ENCODE peak calls at places on chromosomes 3 and 15, in nine cellular contexts. One of them, this sample, is unnamed.

GRCh38 chr3:37349640-37350039 is 175.3 kb upstream of the LRRFIP2 start:
- DNase-seq in mesendoderm: no peak
- DNase-seq in M059J: no peak
- DNase-seq in NCI-H2029: no peak
- DNase-seq in A549: no peak
- DNase-seq in NCI-H1092 treated with DMSO at 0.1 percent for 48 hours: no peak
- DNase-seq in stimulated activated CD4-positive, alpha-beta T cell treated with anti-CD3 and anti-CD28 coated beads, TNF-alpha, amount 100 ng/mL, for 24 hours: no peak
- DNase-seq in epithelial cell of esophagus: no peak
- DNase-seq in GF-D8: no peak
- DNase-seq in this sample: no peak

GRCh38 chr15:101531170-101531569 is 41.7 kb upstream of the PCSK6 start:
- DNase-seq in mesendoderm: no peak
- DNase-seq in M059J: no peak
- DNase-seq in NCI-H2029: no peak
- DNase-seq in A549: no peak
- DNase-seq in NCI-H1092 treated with DMSO at 0.1 percent for 48 hours: no peak
- DNase-seq in stimulated activated CD4-positive, alpha-beta T cell treated with anti-CD3 and anti-CD28 coated beads, TNF-alpha, amount 100 ng/mL, for 24 hours: no peak
- DNase-seq in epithelial cell of esophagus: no peak
- DNase-seq in GF-D8: no peak
- DNase-seq in this sample: no peak

GRCh38 chr3:62923092-62923491 is 47.9 kb upstream of the CADPS start:
- DNase-seq in mesendoderm: no peak
- DNase-seq in M059J: no peak
- DNase-seq in NCI-H2029: no peak
- DNase-seq in A549: no peak
- DNase-seq in NCI-H1092 treated with DMSO at 0.1 percent for 48 hours: no peak
- DNase-seq in stimulated activated CD4-positive, alpha-beta T cell treated with anti-CD3 and anti-CD28 coated beads, TNF-alpha, amount 100 ng/mL, for 24 hours: no peak
- DNase-seq in epithelial cell of esophagus: no peak
- DNase-seq in GF-D8: no peak
- DNase-seq in this sample: no peak

GRCh38 chr15:73366766-73367623 is 1.8 kb downstream of the HCN4 start:
- DNase-seq in mesendoderm: peak
- DNase-seq in M059J: no peak
- DNase-seq in NCI-H2029: no peak
- DNase-seq in A549: no peak
- DNase-seq in NCI-H1092 treated with DMSO at 0.1 percent for 48 hours: no peak
- DNase-seq in stimulated activated CD4-positive, alpha-beta T cell treated with anti-CD3 and anti-CD28 coated beads, TNF-alpha, amount 100 ng/mL, for 24 hours: no peak
- DNase-seq in epithelial cell of esophagus: no peak
- DNase-seq in GF-D8: no peak
- DNase-seq in this sample: no peak

GRCh38 chr3:152480282-152480953 is 211.7 kb downstream of the MBNL1 start:
- DNase-seq in mesendoderm: no peak
- DNase-seq in M059J: no peak
- DNase-seq in NCI-H2029: no peak
- DNase-seq in A549: no peak
- DNase-seq in NCI-H1092 treated with DMSO at 0.1 percent for 48 hours: no peak
- DNase-seq in stimulated activated CD4-positive, alpha-beta T cell treated with anti-CD3 and anti-CD28 coated beads, TNF-alpha, amount 100 ng/mL, for 24 hours: no peak
- DNase-seq in epithelial cell of esophagus: no peak
- DNase-seq in GF-D8: no peak
- DNase-seq in this sample: no peak

GRCh38 chr15:89971592-89971997 is 29.5 kb upstream of the ZNF710 start:
- DNase-seq in mesendoderm: peak
- DNase-seq in M059J: peak
- DNase-seq in NCI-H2029: no peak
- DNase-seq in A549: peak
- DNase-seq in NCI-H1092 treated with DMSO at 0.1 percent for 48 hours: peak
- DNase-seq in stimulated activated CD4-positive, alpha-beta T cell treated with anti-CD3 and anti-CD28 coated beads, TNF-alpha, amount 100 ng/mL, for 24 hours: peak
- DNase-seq in epithelial cell of esophagus: peak
- DNase-seq in GF-D8: no peak
- DNase-seq in this sample: peak

GRCh38 chr15:62089616-62090015 is 22.8 kb downstream of the C2CD4A start:
- DNase-seq in mesendoderm: no peak
- DNase-seq in M059J: no peak
- DNase-seq in NCI-H2029: no peak
- DNase-seq in A549: no peak
- DNase-seq in NCI-H1092 treated with DMSO at 0.1 percent for 48 hours: no peak
- DNase-seq in stimulated activated CD4-positive, alpha-beta T cell treated with anti-CD3 and anti-CD28 coated beads, TNF-alpha, amount 100 ng/mL, for 24 hours: no peak
- DNase-seq in epithelial cell of esophagus: peak
- DNase-seq in GF-D8: no peak
- DNase-seq in this sample: no peak

GRCh38 chr15:94671845-94672524 is 440.6 kb downstream of the MCTP2 start:
- DNase-seq in mesendoderm: peak
- DNase-seq in M059J: no peak
- DNase-seq in NCI-H2029: no peak
- DNase-seq in A549: no peak
- DNase-seq in NCI-H1092 treated with DMSO at 0.1 percent for 48 hours: peak
- DNase-seq in stimulated activated CD4-positive, alpha-beta T cell treated with anti-CD3 and anti-CD28 coated beads, TNF-alpha, amount 100 ng/mL, for 24 hours: no peak
- DNase-seq in epithelial cell of esophagus: no peak
- DNase-seq in GF-D8: no peak
- DNase-seq in this sample: no peak

GRCh38 chr3:76310059-76310458 is 524.7 kb upstream of the ZNF717 start:
- DNase-seq in mesendoderm: no peak
- DNase-seq in M059J: no peak
- DNase-seq in NCI-H2029: no peak
- DNase-seq in A549: no peak
- DNase-seq in NCI-H1092 treated with DMSO at 0.1 percent for 48 hours: no peak
- DNase-seq in stimulated activated CD4-positive, alpha-beta T cell treated with anti-CD3 and anti-CD28 coated beads, TNF-alpha, amount 100 ng/mL, for 24 hours: no peak
- DNase-seq in epithelial cell of esophagus: no peak
- DNase-seq in GF-D8: no peak
- DNase-seq in this sample: no peak

GRCh38 chr15:59953392-59953883 is 50.7 kb upstream of the FOXB1 start:
- DNase-seq in mesendoderm: no peak
- DNase-seq in M059J: no peak
- DNase-seq in NCI-H2029: peak
- DNase-seq in A549: no peak
- DNase-seq in NCI-H1092 treated with DMSO at 0.1 percent for 48 hours: peak
- DNase-seq in stimulated activated CD4-positive, alpha-beta T cell treated with anti-CD3 and anti-CD28 coated beads, TNF-alpha, amount 100 ng/mL, for 24 hours: no peak
- DNase-seq in epithelial cell of esophagus: no peak
- DNase-seq in GF-D8: no peak
- DNase-seq in this sample: no peak

GRCh38 chr3:104088738-104089137 is 1278.0 kb upstream of the ALCAM start:
- DNase-seq in mesendoderm: no peak
- DNase-seq in M059J: no peak
- DNase-seq in NCI-H2029: no peak
- DNase-seq in A549: no peak
- DNase-seq in NCI-H1092 treated with DMSO at 0.1 percent for 48 hours: no peak
- DNase-seq in stimulated activated CD4-positive, alpha-beta T cell treated with anti-CD3 and anti-CD28 coated beads, TNF-alpha, amount 100 ng/mL, for 24 hours: no peak
- DNase-seq in epithelial cell of esophagus: no peak
- DNase-seq in GF-D8: no peak
- DNase-seq in this sample: no peak

GRCh38 chr3:195153653-195154052 is 117.3 kb downstream of the XXYLT1 start:
- DNase-seq in mesendoderm: no peak
- DNase-seq in M059J: no peak
- DNase-seq in NCI-H2029: no peak
- DNase-seq in A549: no peak
- DNase-seq in NCI-H1092 treated with DMSO at 0.1 percent for 48 hours: no peak
- DNase-seq in stimulated activated CD4-positive, alpha-beta T cell treated with anti-CD3 and anti-CD28 coated beads, TNF-alpha, amount 100 ng/mL, for 24 hours: no peak
- DNase-seq in epithelial cell of esophagus: no peak
- DNase-seq in GF-D8: no peak
- DNase-seq in this sample: peak

GRCh38 chr3:98784042-98784441 is 20.9 kb downstream of the ST3GAL6 start:
- DNase-seq in mesendoderm: no peak
- DNase-seq in M059J: no peak
- DNase-seq in NCI-H2029: no peak
- DNase-seq in A549: no peak
- DNase-seq in NCI-H1092 treated with DMSO at 0.1 percent for 48 hours: no peak
- DNase-seq in stimulated activated CD4-positive, alpha-beta T cell treated with anti-CD3 and anti-CD28 coated beads, TNF-alpha, amount 100 ng/mL, for 24 hours: no peak
- DNase-seq in epithelial cell of esophagus: no peak
- DNase-seq in GF-D8: no peak
- DNase-seq in this sample: no peak

GRCh38 chr15:63502843-63503738 is 1.3 kb upstream of the USP3 start:
- DNase-seq in mesendoderm: peak
- DNase-seq in M059J: peak
- DNase-seq in NCI-H2029: no peak
- DNase-seq in A549: peak
- DNase-seq in NCI-H1092 treated with DMSO at 0.1 percent for 48 hours: no peak
- DNase-seq in stimulated activated CD4-positive, alpha-beta T cell treated with anti-CD3 and anti-CD28 coated beads, TNF-alpha, amount 100 ng/mL, for 24 hours: peak
- DNase-seq in epithelial cell of esophagus: peak
- DNase-seq in GF-D8: peak
- DNase-seq in this sample: peak

GRCh38 chr3:133292251-133292650 is 107.6 kb upstream of the BFSP2 start:
- DNase-seq in mesendoderm: no peak
- DNase-seq in M059J: peak
- DNase-seq in NCI-H2029: peak
- DNase-seq in A549: no peak
- DNase-seq in NCI-H1092 treated with DMSO at 0.1 percent for 48 hours: peak
- DNase-seq in stimulated activated CD4-positive, alpha-beta T cell treated with anti-CD3 and anti-CD28 coated beads, TNF-alpha, amount 100 ng/mL, for 24 hours: no peak
- DNase-seq in epithelial cell of esophagus: no peak
- DNase-seq in GF-D8: no peak
- DNase-seq in this sample: no peak

GRCh38 chr3:99562138-99562537 is 76.3 kb upstream of the COL8A1 start:
- DNase-seq in mesendoderm: peak
- DNase-seq in M059J: peak
- DNase-seq in NCI-H2029: no peak
- DNase-seq in A549: no peak
- DNase-seq in NCI-H1092 treated with DMSO at 0.1 percent for 48 hours: no peak
- DNase-seq in stimulated activated CD4-positive, alpha-beta T cell treated with anti-CD3 and anti-CD28 coated beads, TNF-alpha, amount 100 ng/mL, for 24 hours: no peak
- DNase-seq in epithelial cell of esophagus: peak
- DNase-seq in GF-D8: no peak
- DNase-seq in this sample: peak

GRCh38 chr15:79901958-79902357 is 5.1 kb upstream of the MTHFS start:
- DNase-seq in mesendoderm: no peak
- DNase-seq in M059J: no peak
- DNase-seq in NCI-H2029: no peak
- DNase-seq in A549: no peak
- DNase-seq in NCI-H1092 treated with DMSO at 0.1 percent for 48 hours: no peak
- DNase-seq in stimulated activated CD4-positive, alpha-beta T cell treated with anti-CD3 and anti-CD28 coated beads, TNF-alpha, amount 100 ng/mL, for 24 hours: no peak
- DNase-seq in epithelial cell of esophagus: no peak
- DNase-seq in GF-D8: no peak
- DNase-seq in this sample: no peak

GRCh38 chr3:111761309-111761795 is 97.7 kb upstream of the PHLDB2 start:
- DNase-seq in mesendoderm: no peak
- DNase-seq in M059J: peak
- DNase-seq in NCI-H2029: no peak
- DNase-seq in A549: no peak
- DNase-seq in NCI-H1092 treated with DMSO at 0.1 percent for 48 hours: no peak
- DNase-seq in stimulated activated CD4-positive, alpha-beta T cell treated with anti-CD3 and anti-CD28 coated beads, TNF-alpha, amount 100 ng/mL, for 24 hours: no peak
- DNase-seq in epithelial cell of esophagus: peak
- DNase-seq in GF-D8: no peak
- DNase-seq in this sample: peak

GRCh38 chr3:4995500-4996053 is 16.3 kb downstream of the BHLHE40 start:
- DNase-seq in mesendoderm: peak
- DNase-seq in M059J: peak
- DNase-seq in NCI-H2029: no peak
- DNase-seq in A549: no peak
- DNase-seq in NCI-H1092 treated with DMSO at 0.1 percent for 48 hours: no peak
- DNase-seq in stimulated activated CD4-positive, alpha-beta T cell treated with anti-CD3 and anti-CD28 coated beads, TNF-alpha, amount 100 ng/mL, for 24 hours: no peak
- DNase-seq in epithelial cell of esophagus: peak
- DNase-seq in GF-D8: no peak
- DNase-seq in this sample: peak

GRCh38 chr3:21745971-21746370 is 5.0 kb downstream of the ZNF385D start:
- DNase-seq in mesendoderm: no peak
- DNase-seq in M059J: peak
- DNase-seq in NCI-H2029: no peak
- DNase-seq in A549: no peak
- DNase-seq in NCI-H1092 treated with DMSO at 0.1 percent for 48 hours: no peak
- DNase-seq in stimulated activated CD4-positive, alpha-beta T cell treated with anti-CD3 and anti-CD28 coated beads, TNF-alpha, amount 100 ng/mL, for 24 hours: no peak
- DNase-seq in epithelial cell of esophagus: no peak
- DNase-seq in GF-D8: no peak
- DNase-seq in this sample: no peak

GRCh38 chr3:156865732-156866131 is 39.6 kb downstream of the LEKR1 start:
- DNase-seq in mesendoderm: no peak
- DNase-seq in M059J: peak
- DNase-seq in NCI-H2029: no peak
- DNase-seq in A549: no peak
- DNase-seq in NCI-H1092 treated with DMSO at 0.1 percent for 48 hours: no peak
- DNase-seq in stimulated activated CD4-positive, alpha-beta T cell treated with anti-CD3 and anti-CD28 coated beads, TNF-alpha, amount 100 ng/mL, for 24 hours: no peak
- DNase-seq in epithelial cell of esophagus: no peak
- DNase-seq in GF-D8: no peak
- DNase-seq in this sample: peak

GRCh38 chr15:60740787-60741354 is 261.9 kb upstream of the ICE2 start:
- DNase-seq in mesendoderm: no peak
- DNase-seq in M059J: no peak
- DNase-seq in NCI-H2029: no peak
- DNase-seq in A549: no peak
- DNase-seq in NCI-H1092 treated with DMSO at 0.1 percent for 48 hours: no peak
- DNase-seq in stimulated activated CD4-positive, alpha-beta T cell treated with anti-CD3 and anti-CD28 coated beads, TNF-alpha, amount 100 ng/mL, for 24 hours: no peak
- DNase-seq in epithelial cell of esophagus: no peak
- DNase-seq in GF-D8: no peak
- DNase-seq in this sample: no peak

GRCh38 chr15:25053000-25053815 is 98.4 kb downstream of the SNRPN start:
- DNase-seq in mesendoderm: no peak
- DNase-seq in M059J: no peak
- DNase-seq in NCI-H2029: no peak
- DNase-seq in A549: no peak
- DNase-seq in NCI-H1092 treated with DMSO at 0.1 percent for 48 hours: no peak
- DNase-seq in stimulated activated CD4-positive, alpha-beta T cell treated with anti-CD3 and anti-CD28 coated beads, TNF-alpha, amount 100 ng/mL, for 24 hours: no peak
- DNase-seq in epithelial cell of esophagus: no peak
- DNase-seq in GF-D8: no peak
- DNase-seq in this sample: no peak

GRCh38 chr3:58006661-58007060 is 1.6 kb upstream of the FLNB start:
- DNase-seq in mesendoderm: peak
- DNase-seq in M059J: no peak
- DNase-seq in NCI-H2029: no peak
- DNase-seq in A549: no peak
- DNase-seq in NCI-H1092 treated with DMSO at 0.1 percent for 48 hours: no peak
- DNase-seq in stimulated activated CD4-positive, alpha-beta T cell treated with anti-CD3 and anti-CD28 coated beads, TNF-alpha, amount 100 ng/mL, for 24 hours: no peak
- DNase-seq in epithelial cell of esophagus: peak
- DNase-seq in GF-D8: no peak
- DNase-seq in this sample: no peak

GRCh38 chr3:64648927-64649906 is 38.6 kb downstream of the ADAMTS9 start:
- DNase-seq in mesendoderm: no peak
- DNase-seq in M059J: no peak
- DNase-seq in NCI-H2029: peak
- DNase-seq in A549: no peak
- DNase-seq in NCI-H1092 treated with DMSO at 0.1 percent for 48 hours: peak
- DNase-seq in stimulated activated CD4-positive, alpha-beta T cell treated with anti-CD3 and anti-CD28 coated beads, TNF-alpha, amount 100 ng/mL, for 24 hours: no peak
- DNase-seq in epithelial cell of esophagus: no peak
- DNase-seq in GF-D8: no peak
- DNase-seq in this sample: no peak

GRCh38 chr3:178960191-178960590 is 111.4 kb downstream of the ZMAT3 start:
- DNase-seq in mesendoderm: no peak
- DNase-seq in M059J: peak
- DNase-seq in NCI-H2029: no peak
- DNase-seq in A549: no peak
- DNase-seq in NCI-H1092 treated with DMSO at 0.1 percent for 48 hours: no peak
- DNase-seq in stimulated activated CD4-positive, alpha-beta T cell treated with anti-CD3 and anti-CD28 coated beads, TNF-alpha, amount 100 ng/mL, for 24 hours: no peak
- DNase-seq in epithelial cell of esophagus: no peak
- DNase-seq in GF-D8: no peak
- DNase-seq in this sample: no peak

GRCh38 chr3:99365979-99366378 is 272.4 kb upstream of the COL8A1 start:
- DNase-seq in mesendoderm: no peak
- DNase-seq in M059J: peak
- DNase-seq in NCI-H2029: no peak
- DNase-seq in A549: no peak
- DNase-seq in NCI-H1092 treated with DMSO at 0.1 percent for 48 hours: no peak
- DNase-seq in stimulated activated CD4-positive, alpha-beta T cell treated with anti-CD3 and anti-CD28 coated beads, TNF-alpha, amount 100 ng/mL, for 24 hours: no peak
- DNase-seq in epithelial cell of esophagus: no peak
- DNase-seq in GF-D8: no peak
- DNase-seq in this sample: no peak

GRCh38 chr3:100796556-100796955 is 87.3 kb downstream of the TFG start:
- DNase-seq in mesendoderm: peak
- DNase-seq in M059J: peak
- DNase-seq in NCI-H2029: no peak
- DNase-seq in A549: no peak
- DNase-seq in NCI-H1092 treated with DMSO at 0.1 percent for 48 hours: no peak
- DNase-seq in stimulated activated CD4-positive, alpha-beta T cell treated with anti-CD3 and anti-CD28 coated beads, TNF-alpha, amount 100 ng/mL, for 24 hours: no peak
- DNase-seq in epithelial cell of esophagus: peak
- DNase-seq in GF-D8: peak
- DNase-seq in this sample: no peak

GRCh38 chr15:27087651-27088583 is 116.9 kb downstream of the GABRG3 start:
- DNase-seq in mesendoderm: no peak
- DNase-seq in M059J: no peak
- DNase-seq in NCI-H2029: no peak
- DNase-seq in A549: no peak
- DNase-seq in NCI-H1092 treated with DMSO at 0.1 percent for 48 hours: no peak
- DNase-seq in stimulated activated CD4-positive, alpha-beta T cell treated with anti-CD3 and anti-CD28 coated beads, TNF-alpha, amount 100 ng/mL, for 24 hours: no peak
- DNase-seq in epithelial cell of esophagus: no peak
- DNase-seq in GF-D8: no peak
- DNase-seq in this sample: no peak

GRCh38 chr3:113912551-113913246 is 35.1 kb upstream of the ZDHHC23 start:
- DNase-seq in mesendoderm: peak
- DNase-seq in M059J: peak
- DNase-seq in NCI-H2029: peak
- DNase-seq in A549: peak
- DNase-seq in NCI-H1092 treated with DMSO at 0.1 percent for 48 hours: peak
- DNase-seq in stimulated activated CD4-positive, alpha-beta T cell treated with anti-CD3 and anti-CD28 coated beads, TNF-alpha, amount 100 ng/mL, for 24 hours: peak
- DNase-seq in epithelial cell of esophagus: peak
- DNase-seq in GF-D8: no peak
- DNase-seq in this sample: peak

GRCh38 chr3:186368717-186369116 is 6.7 kb upstream of the DGKG start:
- DNase-seq in mesendoderm: no peak
- DNase-seq in M059J: no peak
- DNase-seq in NCI-H2029: no peak
- DNase-seq in A549: no peak
- DNase-seq in NCI-H1092 treated with DMSO at 0.1 percent for 48 hours: no peak
- DNase-seq in stimulated activated CD4-positive, alpha-beta T cell treated with anti-CD3 and anti-CD28 coated beads, TNF-alpha, amount 100 ng/mL, for 24 hours: no peak
- DNase-seq in epithelial cell of esophagus: peak
- DNase-seq in GF-D8: no peak
- DNase-seq in this sample: no peak